ENCODE peak calls at places on chromosomes 12 and 14, in eight cellular contexts. P is psoas muscle; H is fibroblast of mammary gland; Z is activated T-cell treated with anti-CD3 and anti-CD28 coated beads for 1 hour; Q is GF-D8; U is activated T-helper 1 cell treated with anti-CD3 and anti-CD28 coated beads, Interleukin-2, amount 50 U/mL, for 16 hours; R is HEK293T; N is NCI-H1417 treated with DMSO at 0.1 percent for 48 hours. W is an unnamed sample.

GRCh38 chr14:102848830-102849521 is 71.7 kb downstream of the TRAF3 start:
- DNase-seq in N (no peak), U (no peak), Q (no peak), R (no peak), H (peak; percentile 44), P (peak; percentile 61), Z (no peak), W (no peak)

GRCh38 chr12:95984685-95985084 is 11.5 kb downstream of the HAL start:
- DNase-seq in N (no peak), P (no peak), R (no peak), Z (no peak), H (no peak), Q (no peak), U (no peak), W (no peak)

GRCh38 chr12:81187686-81188085 is 109.8 kb downstream of the ACSS3 start:
- DNase-seq in Z (no peak), N (no peak), P (no peak), R (no peak), H (no peak), U (no peak), Q (no peak), W (no peak)

GRCh38 chr12:3718100-3718499 is 34.8 kb downstream of the CRACR2A start:
- DNase-seq in U (no peak), Z (no peak), Q (no peak), P (no peak), R (no peak), N (no peak), H (no peak), W (no peak)

GRCh38 chr14:77659822-77660221 is 43.4 kb upstream of the SPTLC2 start:
- DNase-seq in P (no peak), H (no peak), R (no peak), U (no peak), N (no peak), Q (no peak), Z (no peak), W (no peak)

GRCh38 chr12:69555461-69555860 is 29.8 kb upstream of the CCT2 start:
- DNase-seq in Q (no peak), R (no peak), Z (no peak), P (no peak), H (peak; percentile 92), N (no peak), U (no peak), W (no peak)

GRCh38 chr12:118958520-118958919 is 22.8 kb upstream of the SRRM4 start:
- DNase-seq in Z (no peak), U (no peak), H (no peak), R (no peak), N (no peak), Q (no peak), P (no peak), W (no peak)

GRCh38 chr12:69987453-69988102 is 162.6 kb downstream of the MYRFL start:
- DNase-seq in H (peak; percentile 92), Q (no peak), N (no peak), P (no peak), U (no peak), R (no peak), Z (no peak), W (no peak)

GRCh38 chr14:80988742-80989429 is 33.5 kb downstream of the TSHR start:
- DNase-seq in P (no peak), Q (no peak), H (peak; percentile 42), U (no peak), N (no peak), R (no peak), Z (no peak), W (no peak)

GRCh38 chr12:46771268-46771837 is 54.4 kb downstream of the SLC38A4 start:
- DNase-seq in R (no peak), Z (no peak), U (no peak), P (no peak), N (no peak), Q (no peak), H (peak; percentile 17), W (no peak)

GRCh38 chr14:76181546-76181945 is 29.8 kb downstream of the GPATCH2L start:
- DNase-seq in R (no peak), H (peak; percentile 17), U (no peak), Z (no peak), N (no peak), P (no peak), Q (no peak), W (no peak)

GRCh38 chr12:115740586-115741155 is 536.8 kb downstream of the MED13L start:
- DNase-seq in H (no peak), P (no peak), R (no peak), Z (no peak), N (no peak), U (no peak), Q (no peak), W (no peak)

GRCh38 chr12:130084359-130084758 is 77.9 kb upstream of the FZD10 start:
- DNase-seq in N (no peak), P (no peak), R (no peak), Z (no peak), U (no peak), H (no peak), Q (no peak), W (no peak)

GRCh38 chr14:51087024-51087423 is 7.9 kb downstream of the TRIM9 start:
- DNase-seq in Q (no peak), H (peak; percentile 35), U (no peak), R (no peak), Z (no peak), N (no peak), P (no peak), W (no peak)

GRCh38 chr14:67586302-67586701 is 13.8 kb downstream of the PIGH start:
- DNase-seq in Q (no peak), N (no peak), Z (no peak), R (no peak), U (no peak), H (no peak), P (no peak), W (no peak)

GRCh38 chr14:91835197-91835919 is 32.0 kb downstream of the TC2N start:
- DNase-seq in Z (no peak), N (no peak), P (no peak), R (no peak), H (no peak), Q (no peak), U (no peak), W (no peak)

GRCh38 chr12:61694214-61694613 is 566.0 kb upstream of the USP15 start:
- DNase-seq in Z (no peak), U (no peak), N (no peak), R (no peak), P (no peak), H (no peak), Q (no peak), W (no peak)

GRCh38 chr12:124162151-124163110 is 132.5 kb upstream of the RFLNA start:
- DNase-seq in Q (no peak), H (peak; percentile 10), Z (no peak), N (no peak), R (no peak), P (no peak), U (no peak), W (no peak)

GRCh38 chr12:10205251-10205807 is 7.3 kb upstream of the GABARAPL1 start:
- DNase-seq in U (no peak), H (no peak), N (no peak), Z (no peak), Q (no peak), P (no peak), R (no peak), W (no peak)

GRCh38 chr12:116116650-116117424 is 160.7 kb downstream of the MED13L start:
- DNase-seq in H (no peak), Z (no peak), U (no peak), P (no peak), N (no peak), Q (no peak), R (no peak), W (no peak)

GRCh38 chr12:2374092-2374740 is 321.4 kb downstream of the CACNA1C start:
- DNase-seq in Z (no peak), Q (no peak), P (no peak), U (no peak), N (no peak), R (no peak), H (no peak), W (no peak)

GRCh38 chr12:103333676-103334075 is 162.1 kb downstream of the C12orf42 start:
- DNase-seq in Q (no peak), Z (no peak), R (no peak), H (no peak), P (no peak), N (no peak), U (no peak), W (no peak)

GRCh38 chr14:20794644-20795369 is 7.8 kb downstream of the RNASE1 start:
- DNase-seq in R (no peak), N (no peak), Q (peak; percentile 90), Z (no peak), H (no peak), P (no peak), U (no peak), W (no peak)

GRCh38 chr14:105908481-105908911 is 382.1 kb downstream of the TMEM121 start:
- DNase-seq in Z (no peak), R (no peak), H (no peak), N (no peak), U (no peak), P (no peak), Q (peak; percentile 86), W (no peak)

GRCh38 chr14:31320216-31320615 is 100.1 kb downstream of the HEATR5A start:
- DNase-seq in Q (no peak), Z (no peak), P (peak; percentile 90), H (no peak), U (no peak), N (no peak), R (no peak), W (peak; percentile 2)

W was measured in midbrain.